ENCODE peak calls at places on chromosome 16, in six cellular contexts. N, C, K, Z, T and J are unnamed samples.

GRCh38 chr16:27728691-27729090 is 178.7 kb downstream of the KATNIP start:
- DNase-seq in N (no peak), C (peak), K (no peak), Z (no peak), T (no peak), J (no peak)

GRCh38 chr16:73329363-73330306 is 281.7 kb upstream of the ZFHX3 start:
- DNase-seq in N (no peak), C (no peak), K (no peak), Z (no peak), T (no peak), J (no peak)

GRCh38 chr16:3032624-3033023 is 4.1 kb downstream of the BICDL2 start:
- DNase-seq in N (no peak), C (no peak), K (no peak), Z (no peak), T (no peak), J (no peak)

GRCh38 chr16:57145046-57145963 is 40.5 kb downstream of the PSME3IP1 start:
- DNase-seq in N (no peak), C (peak), K (no peak), Z (no peak), T (no peak), J (no peak)

GRCh38 chr16:11006666-11007065 is 62.3 kb downstream of the CLEC16A start:
- DNase-seq in N (no peak), C (no peak), K (no peak), Z (no peak), T (no peak), J (no peak)

GRCh38 chr16:30615358-30616076 is 5.3 kb upstream of the ZNF689 start:
- DNase-seq in N (peak), C (peak), K (peak), Z (peak), T (peak), J (no peak)

GRCh38 chr16:25108054-25108453 is 3.5 kb upstream of the LCMT1 start:
- DNase-seq in N (no peak), C (no peak), K (no peak), Z (no peak), T (no peak), J (no peak)

GRCh38 chr16:20382202-20382948 is 22.2 kb downstream of the PDILT start:
- DNase-seq in N (no peak), C (no peak), K (no peak), Z (no peak), T (no peak), J (no peak)

GRCh38 chr16:21184834-21185233 is 26.4 kb downstream of the LDAF1 start:
- DNase-seq in N (no peak), C (no peak), K (no peak), Z (no peak), T (peak), J (no peak)

GRCh38 chr16:69711115-69711740 is 15.1 kb downstream of the NQO1 start:
- DNase-seq in N (no peak), C (no peak), K (no peak), Z (no peak), T (no peak), J (no peak)

GRCh38 chr16:11535494-11535893 is 51.2 kb downstream of the LITAF start:
- DNase-seq in N (no peak), C (peak), K (no peak), Z (no peak), T (no peak), J (no peak)

GRCh38 chr16:9787717-9788116 is 394.5 kb downstream of the GRIN2A start:
- DNase-seq in N (no peak), C (no peak), K (no peak), Z (no peak), T (no peak), J (no peak)

GRCh38 chr16:49969356-49970030 is 55.5 kb upstream of the CNEP1R1 start:
- DNase-seq in N (peak), C (peak), K (no peak), Z (no peak), T (no peak), J (no peak)

GRCh38 chr16:66662445-66663194 is 33.9 kb downstream of the CMTM4 start:
- DNase-seq in N (peak), C (no peak), K (no peak), Z (no peak), T (no peak), J (no peak)

GRCh38 chr16:12050361-12050760 is 73.8 kb downstream of the SNX29 start:
- DNase-seq in N (no peak), C (peak), K (no peak), Z (no peak), T (no peak), J (no peak)

GRCh38 chr16:82584553-82585152 is 42.1 kb upstream of the CDH13 start:
- DNase-seq in N (no peak), C (no peak), K (no peak), Z (no peak), T (no peak), J (no peak)

GRCh38 chr16:84055366-84055765 is 12.8 kb upstream of the SLC38A8 start:
- DNase-seq in N (no peak), C (peak), K (no peak), Z (no peak), T (no peak), J (no peak)

GRCh38 chr16:81137012-81137335 is 40.8 kb upstream of the GCSH start:
- DNase-seq in N (peak), C (no peak), K (no peak), Z (no peak), T (no peak), J (no peak)

GRCh38 chr16:81688182-81688581 is 90.9 kb upstream of the PLCG2 start:
- DNase-seq in N (no peak), C (no peak), K (no peak), Z (no peak), T (no peak), J (no peak)

GRCh38 chr16:86990451-86990850 is 326.7 kb downstream of the C16orf95 start:
- DNase-seq in N (no peak), C (peak), K (no peak), Z (no peak), T (no peak), J (no peak)

GRCh38 chr16:66988197-66988788 is at the start of gene CES4A:
- DNase-seq in N (peak), C (no peak), K (no peak), Z (no peak), T (no peak), J (no peak)

GRCh38 chr16:85126731-85127662 is 14.7 kb upstream of the CIBAR2 start:
- DNase-seq in N (peak), C (no peak), K (no peak), Z (no peak), T (no peak), J (no peak)

GRCh38 chr16:75264999-75265910 is 13.8 kb upstream of the BCAR1 start:
- DNase-seq in N (no peak), C (no peak), K (no peak), Z (peak), T (no peak), J (no peak)

GRCh38 chr16:27230562-27230991 is 27.3 kb downstream of the KDM8 start:
- DNase-seq in N (no peak), C (peak), K (peak), Z (no peak), T (peak), J (no peak)

GRCh38 chr16:49639739-49640388 is 216.0 kb downstream of the ZNF423 start:
- DNase-seq in N (peak), C (peak), K (no peak), Z (peak), T (no peak), J (no peak)

GRCh38 chr16:73713817-73714495 is 582.7 kb upstream of the PSMD7 start:
- DNase-seq in N (peak), C (no peak), K (no peak), Z (peak), T (no peak), J (no peak)

GRCh38 chr16:8720080-8720966 is 45.9 kb downstream of the ABAT start:
- DNase-seq in N (no peak), C (no peak), K (no peak), Z (peak), T (peak), J (no peak)

GRCh38 chr16:64131423-64131822 is 990.4 kb downstream of the CDH11 start:
- DNase-seq in N (no peak), C (no peak), K (no peak), Z (no peak), T (no peak), J (no peak)

GRCh38 chr16:64356267-64356666 is 765.6 kb downstream of the CDH11 start:
- DNase-seq in N (peak), C (no peak), K (no peak), Z (no peak), T (no peak), J (peak)

GRCh38 chr16:12024429-12024828 is 47.9 kb downstream of the SNX29 start:
- DNase-seq in N (no peak), C (no peak), K (no peak), Z (no peak), T (no peak), J (no peak)

GRCh38 chr16:84559311-84559932 is 55.0 kb upstream of the MEAK7 start:
- DNase-seq in N (no peak), C (no peak), K (no peak), Z (no peak), T (no peak), J (no peak)

GRCh38 chr16:74732951-74733350 is 32.3 kb upstream of the MLKL start:
- DNase-seq in N (no peak), C (no peak), K (no peak), Z (no peak), T (no peak), J (no peak)

GRCh38 chr16:528111-529011 is 849 bp downstream of the CAPN15 start:
- DNase-seq in N (peak), C (no peak), K (no peak), Z (no peak), T (no peak), J (no peak)

GRCh38 chr16:11258553-11259287 is 2.7 kb upstream of the SOCS1 start:
- DNase-seq in N (peak), C (no peak), K (no peak), Z (no peak), T (peak), J (no peak)